ENCODE peak calls at places on chromosomes 1 and 21, in four cellular contexts. Q is SW 1271; I is GM03348; W is stimulated activated CD8-positive, alpha-beta memory T cell treated with anti-CD3 and anti-CD28 coated beads, Interleukin-4, amount 100 ng/mL, for 4 hours. B is an unnamed sample.

GRCh38 chr1:192966073-192966472 is 93.1 kb downstream of the UCHL5 start:
- DNase-seq in Q (no peak), I (no peak), W (no peak), B (no peak)

GRCh38 chr21:19981938-19982337 is 1016.3 kb upstream of the NCAM2 start:
- DNase-seq in Q (no peak), I (no peak), W (no peak), B (no peak)

GRCh38 chr1:150967936-150968335 is 6.7 kb downstream of the CERS2 start:
- DNase-seq in Q (no peak), I (no peak), W (no peak), B (no peak)

GRCh38 chr1:207058878-207059867 is 6.1 kb downstream of the PFKFB2 start:
- DNase-seq in Q (no peak), I (no peak), W (no peak), B (no peak)

GRCh38 chr21:45991606-45992301 is 10.2 kb downstream of the COL6A1 start:
- DNase-seq in Q (no peak), I (no peak), W (no peak), B (no peak)

GRCh38 chr21:29523646-29524045 is 224.9 kb downstream of the BACH1 start:
- DNase-seq in Q (no peak), I (peak), W (no peak), B (no peak)

GRCh38 chr1:168824418-168824817 is 95.4 kb upstream of the DPT start:
- DNase-seq in Q (no peak), I (no peak), W (peak), B (no peak)

GRCh38 chr1:246176126-246177024 is 330.7 kb downstream of the SMYD3 start:
- DNase-seq in Q (no peak), I (no peak), W (no peak), B (peak)

GRCh38 chr1:240189386-240189989 is 97.8 kb downstream of the FMN2 start:
- DNase-seq in Q (peak), I (peak), W (no peak), B (peak)

GRCh38 chr1:15866696-15867687 is 19.5 kb downstream of the SPEN start:
- DNase-seq in Q (no peak), I (peak), W (no peak), B (peak)

GRCh38 chr1:66778266-66778665 is 22.8 kb downstream of the INSL5 start:
- DNase-seq in Q (no peak), I (no peak), W (no peak), B (no peak)

GRCh38 chr1:23475134-23475628 is 8.8 kb downstream of the ASAP3 start:
- DNase-seq in Q (no peak), I (peak), W (no peak), B (peak)

GRCh38 chr1:40848530-40849189 is 13.5 kb downstream of the CITED4 start:
- DNase-seq in Q (peak), I (peak), W (no peak), B (peak)